ENCODE peak calls at places on chromosome 1, in four cellular contexts. U, W, B and L are unnamed samples.

GRCh38 chr1:99858285-99858684 is 8.1 kb downstream of the AGL start:
- DNase-seq in U (no peak), W (no peak), B (no peak), L (no peak)

GRCh38 chr1:9835758-9836631 is 12.2 kb upstream of the CLSTN1 start:
- DNase-seq in U (no peak), W (no peak), B (peak; percentile 31), L (no peak)

GRCh38 chr1:198291036-198291435 is 134.2 kb downstream of the NEK7 start:
- DNase-seq in U (no peak), W (no peak), B (no peak), L (no peak)

GRCh38 chr1:103457856-103458255 is 67.6 kb upstream of the RNPC3 start:
- DNase-seq in U (no peak), W (no peak), B (no peak), L (no peak)

GRCh38 chr1:44568128-44568900 is 106.0 kb downstream of the TMEM53 start:
- DNase-seq in U (no peak), W (no peak), B (no peak), L (no peak)

GRCh38 chr1:16120940-16121410 is 34.9 kb downstream of the EPHA2 start:
- DNase-seq in U (no peak), W (no peak), B (no peak), L (no peak)

GRCh38 chr1:232108598-232108997 is 482.0 kb downstream of the DISC1 start:
- DNase-seq in U (no peak), W (no peak), B (no peak), L (no peak)

GRCh38 chr1:186112280-186112679 is 262.8 kb downstream of the TPR start:
- DNase-seq in U (no peak), W (no peak), B (peak; percentile 91), L (no peak)

GRCh38 chr1:36990928-36991327 is 43.4 kb downstream of the GRIK3 start:
- DNase-seq in U (no peak), W (no peak), B (no peak), L (no peak)

GRCh38 chr1:232878141-232878540 is 72.3 kb upstream of the NTPCR start:
- DNase-seq in U (no peak), W (no peak), B (no peak), L (no peak)

GRCh38 chr1:169894424-169895145 is 889 bp upstream of the SCYL3 start:
- DNase-seq in U (no peak), W (no peak), B (peak; percentile 32), L (no peak)

GRCh38 chr1:34597877-34598514 is 156.9 kb upstream of the GJB5 start:
- DNase-seq in U (peak; percentile 20), W (peak; percentile 41), B (peak; percentile 78), L (peak; percentile 58)

GRCh38 chr1:157307491-157307890 is 169.3 kb upstream of the ETV3 start:
- DNase-seq in U (no peak), W (peak; percentile 25), B (no peak), L (no peak)

GRCh38 chr1:215119719-215120118 is 37.2 kb downstream of the KCNK2 start:
- DNase-seq in U (no peak), W (no peak), B (no peak), L (no peak)
- TF ChIP-seq SPI1 in U (no peak), W (no peak), B (no peak), L (no peak)

DNA sequence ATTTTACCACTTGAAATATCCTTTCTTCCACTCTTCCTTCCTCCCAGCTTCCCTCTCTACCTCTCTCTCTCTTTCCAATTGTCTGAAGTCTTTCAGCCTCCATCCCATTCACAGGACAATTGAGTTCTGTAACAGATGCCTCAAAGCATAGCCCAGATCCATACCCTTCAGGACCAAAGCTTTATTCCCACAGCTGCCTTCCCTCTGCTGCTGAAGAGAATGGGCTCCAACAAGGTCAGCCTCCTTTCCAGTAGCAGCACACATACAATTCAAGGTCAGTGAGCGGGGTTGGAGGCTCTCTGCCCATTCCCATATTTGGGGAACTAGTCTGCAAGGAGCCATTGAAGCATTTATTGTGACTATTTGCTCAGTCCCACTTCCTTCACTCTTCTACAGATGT is 179.9 kb downstream of the DPYD start:
- DNase-seq in U (no peak), W (no peak), B (no peak), L (no peak)
- TF ChIP-seq SPI1 in U (no peak), W (no peak), B (no peak), L (no peak)

DNA sequence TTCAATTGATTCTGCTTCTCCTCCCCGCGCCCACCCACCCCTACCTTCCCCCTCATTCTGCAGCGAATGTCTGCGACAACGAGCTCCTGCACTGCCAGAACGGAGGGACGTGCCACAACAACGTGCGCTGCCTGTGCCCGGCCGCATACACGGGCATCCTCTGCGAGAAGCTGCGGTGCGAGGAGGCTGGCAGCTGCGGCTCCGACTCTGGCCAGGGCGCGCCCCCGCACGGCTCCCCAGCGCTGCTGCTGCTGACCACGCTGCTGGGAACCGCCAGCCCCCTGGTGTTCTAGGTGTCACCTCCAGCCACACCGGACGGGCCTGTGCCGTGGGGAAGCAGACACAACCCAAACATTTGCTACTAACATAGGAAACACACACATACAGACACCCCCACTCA is 339.7 kb downstream of the NTNG1 start:
- DNase-seq in U (no peak), W (no peak), B (no peak), L (no peak)
- TF ChIP-seq SPI1 in U (no peak), W (no peak), B (no peak), L (no peak)

GRCh38 chr1:117000142-117000541 is 1.4 kb upstream of the CD101 start:
- DNase-seq in U (no peak), W (no peak), B (no peak), L (no peak)

GRCh38 chr1:116999596-116999995 is 2.0 kb upstream of the CD101 start:
- DNase-seq in U (no peak), W (no peak), B (no peak), L (no peak)

GRCh38 chr1:116997011-116997410 is 4.5 kb upstream of the CD101 start:
- DNase-seq in U (no peak), W (no peak), B (no peak), L (no peak)

GRCh38 chr1:117001254-117001927 is at the start of gene CD101:
- DNase-seq in U (no peak), W (peak; percentile 82), B (no peak), L (peak; percentile 39)

GRCh38 chr1:116997666-116998065 is 3.9 kb upstream of the CD101 start:
- DNase-seq in U (no peak), W (no peak), B (no peak), L (no peak)
- TF ChIP-seq SPI1 in U (no peak), W (no peak), B (no peak), L (no peak)

GRCh38 chr1:5828322-5828935 is 163.8 kb downstream of the NPHP4 start:
- DNase-seq in U (no peak), W (no peak), B (no peak), L (no peak)
- TF ChIP-seq SPI1 in U (no peak), W (no peak), B (no peak), L (no peak)

GRCh38 chr1:160548960-160549664 is 26.1 kb upstream of the SLAMF6 start:
- DNase-seq in U (no peak), W (peak; percentile 91), B (peak; percentile 32), L (no peak)
- TF ChIP-seq SPI1 in U (no peak), W (peak; percentile 54), B (no peak), L (peak; percentile 70)

GRCh38 chr1:237241038-237241437 is 199.1 kb downstream of the RYR2 start:
- DNase-seq in U (no peak), W (no peak), B (no peak), L (no peak)

GRCh38 chr1:237237721-237238120 is 195.7 kb downstream of the RYR2 start:
- DNase-seq in U (no peak), W (no peak), B (no peak), L (no peak)

GRCh38 chr1:237235080-237235479 is 193.1 kb downstream of the RYR2 start:
- DNase-seq in U (no peak), W (no peak), B (no peak), L (no peak)

GRCh38 chr1:237244778-237245177 is 202.8 kb downstream of the RYR2 start:
- DNase-seq in U (no peak), W (no peak), B (no peak), L (no peak)

GRCh38 chr1:237239248-237239647 is 197.3 kb downstream of the RYR2 start:
- DNase-seq in U (no peak), W (no peak), B (no peak), L (no peak)
- TF ChIP-seq SPI1 in U (no peak), W (no peak), B (no peak), L (no peak)